ENCODE peak calls at places on chromosomes 13 and 19, in four cellular contexts. One of them, this sample, is unnamed.

GRCh38 chr13:79880820-79881219 is 399.9 kb downstream of the NDFIP2 start:
- DNase-seq in Peyer's patch: no peak
- DNase-seq in CD4-positive, CD25-positive, alpha-beta regulatory T cell: no peak
- DNase-seq in tibial nerve: no peak
- DNase-seq in this sample: no peak

GRCh38 chr13:44768775-44769578 is 192.8 kb upstream of the TSC22D1 start:
- DNase-seq in Peyer's patch: peak; percentile 50
- DNase-seq in CD4-positive, CD25-positive, alpha-beta regulatory T cell: no peak
- DNase-seq in tibial nerve: no peak
- DNase-seq in this sample: peak; percentile 40

GRCh38 chr13:63044617-63045016 is 1629.0 kb upstream of the PCDH20 start:
- DNase-seq in tibial nerve: no peak
- DNase-seq in CD4-positive, CD25-positive, alpha-beta regulatory T cell: no peak
- DNase-seq in Peyer's patch: no peak
- DNase-seq in this sample: no peak

GRCh38 chr13:113147206-113147605 is 11.2 kb upstream of the PROZ start:
- DNase-seq in CD4-positive, CD25-positive, alpha-beta regulatory T cell: no peak
- DNase-seq in Peyer's patch: no peak
- DNase-seq in tibial nerve: no peak
- DNase-seq in this sample: no peak

GRCh38 chr19:11138659-11139526 is 16.7 kb downstream of the SPC24 start:
- DNase-seq in CD4-positive, CD25-positive, alpha-beta regulatory T cell: no peak
- DNase-seq in Peyer's patch: peak; percentile 67
- DNase-seq in tibial nerve: peak; percentile 60
- DNase-seq in this sample: peak; percentile 89

GRCh38 chr19:53958168-53958571 is 4.6 kb upstream of the CACNG8 start:
- DNase-seq in tibial nerve: no peak
- DNase-seq in CD4-positive, CD25-positive, alpha-beta regulatory T cell: no peak
- DNase-seq in Peyer's patch: no peak
- DNase-seq in this sample: no peak

GRCh38 chr19:42117076-42117475 is 15.2 kb downstream of the POU2F2 start:
- DNase-seq in CD4-positive, CD25-positive, alpha-beta regulatory T cell: no peak
- DNase-seq in tibial nerve: no peak
- DNase-seq in Peyer's patch: no peak
- DNase-seq in this sample: no peak

GRCh38 chr13:114222461-114222968 is 12.2 kb upstream of the CDC16 start:
- DNase-seq in tibial nerve: no peak
- DNase-seq in CD4-positive, CD25-positive, alpha-beta regulatory T cell: no peak
- DNase-seq in Peyer's patch: no peak
- DNase-seq in this sample: no peak

GRCh38 chr13:88717946-88718345 is 1046.8 kb downstream of the SLITRK5 start:
- DNase-seq in Peyer's patch: no peak
- DNase-seq in tibial nerve: no peak
- DNase-seq in CD4-positive, CD25-positive, alpha-beta regulatory T cell: no peak
- DNase-seq in this sample: no peak

GRCh38 chr13:26529441-26529840 is 28.0 kb upstream of the WASF3 start:
- DNase-seq in tibial nerve: no peak
- DNase-seq in CD4-positive, CD25-positive, alpha-beta regulatory T cell: no peak
- DNase-seq in Peyer's patch: no peak
- DNase-seq in this sample: peak; percentile 60

GRCh38 chr13:103255587-103256301 is 189.5 kb upstream of the SLC10A2 start:
- DNase-seq in Peyer's patch: no peak
- DNase-seq in tibial nerve: no peak
- DNase-seq in CD4-positive, CD25-positive, alpha-beta regulatory T cell: no peak
- DNase-seq in this sample: peak; percentile 44

GRCh38 chr13:93226623-93227279 is at the start of gene GPC6:
- DNase-seq in Peyer's patch: no peak
- DNase-seq in CD4-positive, CD25-positive, alpha-beta regulatory T cell: no peak
- DNase-seq in tibial nerve: peak; percentile 23
- DNase-seq in this sample: peak; percentile 75

GRCh38 chr13:76837811-76838210 is 48.4 kb downstream of the KCTD12 start:
- DNase-seq in CD4-positive, CD25-positive, alpha-beta regulatory T cell: no peak
- DNase-seq in Peyer's patch: no peak
- DNase-seq in tibial nerve: no peak
- DNase-seq in this sample: no peak

GRCh38 chr19:37217533-37217854 is 520 bp upstream of the ZNF383 start:
- DNase-seq in CD4-positive, CD25-positive, alpha-beta regulatory T cell: no peak
- DNase-seq in tibial nerve: no peak
- DNase-seq in Peyer's patch: no peak
- DNase-seq in this sample: no peak

GRCh38 chr19:4368128-4368820 is 24.9 kb downstream of the MPND start:
- DNase-seq in Peyer's patch: no peak
- DNase-seq in CD4-positive, CD25-positive, alpha-beta regulatory T cell: no peak
- DNase-seq in tibial nerve: no peak
- DNase-seq in this sample: no peak
- H3K4me1 ChIP-seq in Peyer's patch: peaks cover 40% of the 10 kb centered on the region
- H3K4me1 ChIP-seq in CD4-positive, CD25-positive, alpha-beta regulatory T cell: peaks cover 43% of the 10 kb centered on the region
- H3K4me1 ChIP-seq in tibial nerve: peaks cover 74% of the 10 kb centered on the region
- H3K4me1 ChIP-seq in this sample: peaks cover 1% of the 10 kb centered on the region

GRCh38 chr19:18657590-18658365 is 20.9 kb downstream of the KLHL26 start:
- DNase-seq in Peyer's patch: no peak
- DNase-seq in tibial nerve: peak; percentile 52
- DNase-seq in CD4-positive, CD25-positive, alpha-beta regulatory T cell: no peak
- DNase-seq in this sample: no peak

GRCh38 chr19:18660051-18660910 is 23.2 kb upstream of the CRTC1 start:
- DNase-seq in CD4-positive, CD25-positive, alpha-beta regulatory T cell: no peak
- DNase-seq in Peyer's patch: peak; percentile 65
- DNase-seq in tibial nerve: peak; percentile 58
- DNase-seq in this sample: no peak

GRCh38 chr19:18660939-18661338 is 22.5 kb upstream of the CRTC1 start:
- DNase-seq in CD4-positive, CD25-positive, alpha-beta regulatory T cell: no peak
- DNase-seq in Peyer's patch: no peak
- DNase-seq in tibial nerve: no peak
- DNase-seq in this sample: no peak

GRCh38 chr19:18658366-18658855 is 21.6 kb downstream of the KLHL26 start:
- DNase-seq in CD4-positive, CD25-positive, alpha-beta regulatory T cell: no peak
- DNase-seq in tibial nerve: no peak
- DNase-seq in Peyer's patch: no peak
- DNase-seq in this sample: no peak

GRCh38 chr19:18659281-18660050 is 22.6 kb downstream of the KLHL26 start:
- DNase-seq in CD4-positive, CD25-positive, alpha-beta regulatory T cell: no peak
- DNase-seq in Peyer's patch: peak; percentile 57
- DNase-seq in tibial nerve: no peak
- DNase-seq in this sample: no peak
- H3K4me1 ChIP-seq in CD4-positive, CD25-positive, alpha-beta regulatory T cell: peaks cover 5% of the 10 kb centered on the region
- H3K4me1 ChIP-seq in Peyer's patch: peaks cover 6% of the 10 kb centered on the region
- H3K4me1 ChIP-seq in tibial nerve: peaks cover 86% of the 10 kb centered on the region
- H3K4me1 ChIP-seq in this sample: no peaks in the 10 kb centered on the region

GRCh38 chr19:12872255-12872654 is 9.0 kb downstream of the DNASE2 start:
- DNase-seq in tibial nerve: no peak
- DNase-seq in CD4-positive, CD25-positive, alpha-beta regulatory T cell: no peak
- DNase-seq in Peyer's patch: no peak
- DNase-seq in this sample: peak; percentile 25

GRCh38 chr19:12871681-12872080 is 9.6 kb downstream of the DNASE2 start:
- DNase-seq in tibial nerve: no peak
- DNase-seq in CD4-positive, CD25-positive, alpha-beta regulatory T cell: no peak
- DNase-seq in Peyer's patch: no peak
- DNase-seq in this sample: no peak

GRCh38 chr19:12875086-12875485 is 6.2 kb downstream of the DNASE2 start:
- DNase-seq in Peyer's patch: no peak
- DNase-seq in tibial nerve: no peak
- DNase-seq in CD4-positive, CD25-positive, alpha-beta regulatory T cell: no peak
- DNase-seq in this sample: no peak

GRCh38 chr19:12872941-12873890 is 8.0 kb downstream of the DNASE2 start:
- DNase-seq in tibial nerve: no peak
- DNase-seq in CD4-positive, CD25-positive, alpha-beta regulatory T cell: peak; percentile 55
- DNase-seq in Peyer's patch: peak; percentile 64
- DNase-seq in this sample: peak; percentile 91

GRCh38 chr19:12873891-12874745 is 7.1 kb downstream of the DNASE2 start:
- DNase-seq in CD4-positive, CD25-positive, alpha-beta regulatory T cell: no peak
- DNase-seq in tibial nerve: no peak
- DNase-seq in Peyer's patch: no peak
- DNase-seq in this sample: no peak
- H3K4me1 ChIP-seq in CD4-positive, CD25-positive, alpha-beta regulatory T cell: no peaks in the 10 kb centered on the region
- H3K4me1 ChIP-seq in tibial nerve: no peaks in the 10 kb centered on the region
- H3K4me1 ChIP-seq in Peyer's patch: no peaks in the 10 kb centered on the region
- H3K4me1 ChIP-seq in this sample: peaks cover 6% of the 10 kb centered on the region

GRCh38 chr13:75407473-75407872 is 74.5 kb downstream of the TBC1D4 start:
- DNase-seq in Peyer's patch: no peak
- DNase-seq in tibial nerve: no peak
- DNase-seq in CD4-positive, CD25-positive, alpha-beta regulatory T cell: no peak
- DNase-seq in this sample: no peak
- H3K4me1 ChIP-seq in Peyer's patch: no peaks in the 10 kb centered on the region
- H3K4me1 ChIP-seq in tibial nerve: peaks cover 10% of the 10 kb centered on the region
- H3K4me1 ChIP-seq in CD4-positive, CD25-positive, alpha-beta regulatory T cell: no peaks in the 10 kb centered on the region
- H3K4me1 ChIP-seq in this sample: peaks cover 6% of the 10 kb centered on the region

GRCh38 chr19:1088419-1089066 is 6.6 kb downstream of the POLR2E start:
- DNase-seq in Peyer's patch: no peak
- DNase-seq in CD4-positive, CD25-positive, alpha-beta regulatory T cell: no peak
- DNase-seq in tibial nerve: no peak
- DNase-seq in this sample: no peak
- H3K4me1 ChIP-seq in Peyer's patch: peaks cover 24% of the 10 kb centered on the region
- H3K4me1 ChIP-seq in CD4-positive, CD25-positive, alpha-beta regulatory T cell: peaks cover 55% of the 10 kb centered on the region
- H3K4me1 ChIP-seq in tibial nerve: peaks cover 57% of the 10 kb centered on the region
- H3K4me1 ChIP-seq in this sample: no peaks in the 10 kb centered on the region

DNA sequence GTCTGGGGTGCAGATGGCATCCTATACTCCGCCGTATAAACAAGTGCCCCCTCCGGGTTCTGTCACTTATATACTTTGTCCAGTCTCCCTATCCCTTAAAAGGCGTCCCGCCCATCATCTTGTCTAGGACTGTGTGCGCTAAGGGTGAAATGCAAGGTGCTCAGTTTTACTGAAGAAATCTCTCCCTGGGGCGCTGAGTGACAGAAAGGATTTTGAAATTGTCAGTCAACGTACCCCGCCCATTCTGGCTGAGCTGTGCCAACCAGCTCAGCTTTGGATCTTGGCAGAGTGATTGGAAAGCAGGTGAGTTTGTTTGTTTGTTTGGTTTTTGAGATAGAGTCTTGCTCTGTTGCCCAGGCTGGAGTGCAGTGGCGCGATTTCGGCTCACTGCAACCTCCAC is 4.1 kb upstream of the TMEM161A start:
- DNase-seq in tibial nerve: no peak
- DNase-seq in CD4-positive, CD25-positive, alpha-beta regulatory T cell: no peak
- DNase-seq in Peyer's patch: no peak
- DNase-seq in this sample: no peak
- H3K4me1 ChIP-seq in tibial nerve: peaks cover 16% of the 10 kb centered on the region
- H3K4me1 ChIP-seq in CD4-positive, CD25-positive, alpha-beta regulatory T cell: peaks cover 16% of the 10 kb centered on the region
- H3K4me1 ChIP-seq in Peyer's patch: peaks cover 13% of the 10 kb centered on the region
- H3K4me1 ChIP-seq in this sample: peaks cover 6% of the 10 kb centered on the region

This sample was measured in PC-3.